ENCODE peak calls at places on chromosomes 2 and 18, in seven cellular contexts. One of them, this sample, is unnamed.
A peak's percentile ranks its signal among the peaks of the same experiment; 100 is the strongest.

GRCh38 chr18:54720590-54720989 is 107.7 kb upstream of the RAB27B start:
- DNase-seq in EH: no peak
- DNase-seq in stimulated activated CD4-positive, alpha-beta T cell treated with anti-CD3 and anti-CD28 coated beads, TNF-alpha, amount 100 ng/mL, for 1 hour: no peak
- DNase-seq in stimulated activated CD8-positive, alpha-beta memory T cell treated with anti-CD3 and anti-CD28 coated beads, Interleukin-4, amount 100 ng/mL, for 1 hour: no peak
- DNase-seq in T-helper 2 cell: no peak
- DNase-seq in ovary: no peak
- DNase-seq in upper lobe of right lung: no peak
- DNase-seq in this sample: no peak

GRCh38 chr2:235050992-235051351 is 99.2 kb downstream of the SH3BP4 start:
- DNase-seq in EH: peak; percentile 99
- DNase-seq in stimulated activated CD4-positive, alpha-beta T cell treated with anti-CD3 and anti-CD28 coated beads, TNF-alpha, amount 100 ng/mL, for 1 hour: no peak
- DNase-seq in stimulated activated CD8-positive, alpha-beta memory T cell treated with anti-CD3 and anti-CD28 coated beads, Interleukin-4, amount 100 ng/mL, for 1 hour: no peak
- DNase-seq in T-helper 2 cell: no peak
- DNase-seq in ovary: peak; percentile 29
- DNase-seq in upper lobe of right lung: peak; percentile 83
- DNase-seq in this sample: peak; percentile 72

GRCh38 chr18:48084041-48084757 is 153.7 kb upstream of the SMAD2 start:
- DNase-seq in EH: no peak
- DNase-seq in stimulated activated CD4-positive, alpha-beta T cell treated with anti-CD3 and anti-CD28 coated beads, TNF-alpha, amount 100 ng/mL, for 1 hour: no peak
- DNase-seq in stimulated activated CD8-positive, alpha-beta memory T cell treated with anti-CD3 and anti-CD28 coated beads, Interleukin-4, amount 100 ng/mL, for 1 hour: no peak
- DNase-seq in T-helper 2 cell: no peak
- DNase-seq in ovary: no peak
- DNase-seq in upper lobe of right lung: no peak
- DNase-seq in this sample: no peak

GRCh38 chr18:69897397-69898108 is 50.1 kb downstream of the CD226 start:
- DNase-seq in EH: no peak
- DNase-seq in stimulated activated CD4-positive, alpha-beta T cell treated with anti-CD3 and anti-CD28 coated beads, TNF-alpha, amount 100 ng/mL, for 1 hour: no peak
- DNase-seq in stimulated activated CD8-positive, alpha-beta memory T cell treated with anti-CD3 and anti-CD28 coated beads, Interleukin-4, amount 100 ng/mL, for 1 hour: no peak
- DNase-seq in T-helper 2 cell: no peak
- DNase-seq in ovary: no peak
- DNase-seq in upper lobe of right lung: no peak
- DNase-seq in this sample: no peak

GRCh38 chr2:167718560-167718959 is 528.8 kb downstream of the STK39 start:
- DNase-seq in EH: no peak
- DNase-seq in stimulated activated CD4-positive, alpha-beta T cell treated with anti-CD3 and anti-CD28 coated beads, TNF-alpha, amount 100 ng/mL, for 1 hour: no peak
- DNase-seq in stimulated activated CD8-positive, alpha-beta memory T cell treated with anti-CD3 and anti-CD28 coated beads, Interleukin-4, amount 100 ng/mL, for 1 hour: no peak
- DNase-seq in T-helper 2 cell: no peak
- DNase-seq in ovary: no peak
- DNase-seq in upper lobe of right lung: no peak
- DNase-seq in this sample: no peak

GRCh38 chr18:59079264-59079972 is 60.3 kb upstream of the SEC11C start:
- DNase-seq in EH: peak; percentile 24
- DNase-seq in stimulated activated CD4-positive, alpha-beta T cell treated with anti-CD3 and anti-CD28 coated beads, TNF-alpha, amount 100 ng/mL, for 1 hour: no peak
- DNase-seq in stimulated activated CD8-positive, alpha-beta memory T cell treated with anti-CD3 and anti-CD28 coated beads, Interleukin-4, amount 100 ng/mL, for 1 hour: no peak
- DNase-seq in T-helper 2 cell: no peak
- DNase-seq in ovary: no peak
- DNase-seq in upper lobe of right lung: no peak
- DNase-seq in this sample: no peak

GRCh38 chr2:176931588-176932563 is 280.7 kb upstream of the HNRNPA3 start:
- DNase-seq in EH: peak; percentile 59
- DNase-seq in stimulated activated CD4-positive, alpha-beta T cell treated with anti-CD3 and anti-CD28 coated beads, TNF-alpha, amount 100 ng/mL, for 1 hour: no peak
- DNase-seq in stimulated activated CD8-positive, alpha-beta memory T cell treated with anti-CD3 and anti-CD28 coated beads, Interleukin-4, amount 100 ng/mL, for 1 hour: no peak
- DNase-seq in T-helper 2 cell: no peak
- DNase-seq in ovary: no peak
- DNase-seq in upper lobe of right lung: no peak
- DNase-seq in this sample: no peak

GRCh38 chr18:51537487-51537886 is 340.0 kb upstream of the MEX3C start:
- DNase-seq in EH: no peak
- DNase-seq in stimulated activated CD4-positive, alpha-beta T cell treated with anti-CD3 and anti-CD28 coated beads, TNF-alpha, amount 100 ng/mL, for 1 hour: no peak
- DNase-seq in stimulated activated CD8-positive, alpha-beta memory T cell treated with anti-CD3 and anti-CD28 coated beads, Interleukin-4, amount 100 ng/mL, for 1 hour: peak; percentile 1
- DNase-seq in T-helper 2 cell: no peak
- DNase-seq in ovary: no peak
- DNase-seq in upper lobe of right lung: no peak
- DNase-seq in this sample: no peak

GRCh38 chr18:56869189-56869777 is 218.1 kb downstream of the WDR7 start:
- DNase-seq in EH: peak; percentile 64
- DNase-seq in stimulated activated CD4-positive, alpha-beta T cell treated with anti-CD3 and anti-CD28 coated beads, TNF-alpha, amount 100 ng/mL, for 1 hour: no peak
- DNase-seq in stimulated activated CD8-positive, alpha-beta memory T cell treated with anti-CD3 and anti-CD28 coated beads, Interleukin-4, amount 100 ng/mL, for 1 hour: no peak
- DNase-seq in T-helper 2 cell: no peak
- DNase-seq in ovary: no peak
- DNase-seq in upper lobe of right lung: no peak
- DNase-seq in this sample: peak; percentile 39

GRCh38 chr2:200756618-200757321 is 54.9 kb upstream of the BZW1 start:
- DNase-seq in EH: peak; percentile 90
- DNase-seq in stimulated activated CD4-positive, alpha-beta T cell treated with anti-CD3 and anti-CD28 coated beads, TNF-alpha, amount 100 ng/mL, for 1 hour: no peak
- DNase-seq in stimulated activated CD8-positive, alpha-beta memory T cell treated with anti-CD3 and anti-CD28 coated beads, Interleukin-4, amount 100 ng/mL, for 1 hour: no peak
- DNase-seq in T-helper 2 cell: no peak
- DNase-seq in ovary: no peak
- DNase-seq in upper lobe of right lung: no peak
- DNase-seq in this sample: peak; percentile 7

GRCh38 chr2:115162454-115163293 is 720.2 kb downstream of the DPP10 start:
- DNase-seq in EH: no peak
- DNase-seq in stimulated activated CD4-positive, alpha-beta T cell treated with anti-CD3 and anti-CD28 coated beads, TNF-alpha, amount 100 ng/mL, for 1 hour: no peak
- DNase-seq in stimulated activated CD8-positive, alpha-beta memory T cell treated with anti-CD3 and anti-CD28 coated beads, Interleukin-4, amount 100 ng/mL, for 1 hour: no peak
- DNase-seq in T-helper 2 cell: no peak
- DNase-seq in ovary: no peak
- DNase-seq in upper lobe of right lung: peak; percentile 58
- DNase-seq in this sample: no peak

GRCh38 chr2:69154031-69154430 is 141.1 kb downstream of the ANTXR1 start:
- DNase-seq in EH: peak; percentile 88
- DNase-seq in stimulated activated CD4-positive, alpha-beta T cell treated with anti-CD3 and anti-CD28 coated beads, TNF-alpha, amount 100 ng/mL, for 1 hour: no peak
- DNase-seq in stimulated activated CD8-positive, alpha-beta memory T cell treated with anti-CD3 and anti-CD28 coated beads, Interleukin-4, amount 100 ng/mL, for 1 hour: no peak
- DNase-seq in T-helper 2 cell: no peak
- DNase-seq in ovary: no peak
- DNase-seq in upper lobe of right lung: no peak
- DNase-seq in this sample: no peak

GRCh38 chr2:152861349-152861942 is 143.0 kb downstream of the ARL6IP6 start:
- DNase-seq in EH: peak; percentile 41
- DNase-seq in stimulated activated CD4-positive, alpha-beta T cell treated with anti-CD3 and anti-CD28 coated beads, TNF-alpha, amount 100 ng/mL, for 1 hour: no peak
- DNase-seq in stimulated activated CD8-positive, alpha-beta memory T cell treated with anti-CD3 and anti-CD28 coated beads, Interleukin-4, amount 100 ng/mL, for 1 hour: no peak
- DNase-seq in T-helper 2 cell: no peak
- DNase-seq in ovary: no peak
- DNase-seq in upper lobe of right lung: no peak
- DNase-seq in this sample: no peak

GRCh38 chr2:236659758-236660150 is 90.1 kb downstream of the ACKR3 start:
- DNase-seq in EH: peak; percentile 44
- DNase-seq in stimulated activated CD4-positive, alpha-beta T cell treated with anti-CD3 and anti-CD28 coated beads, TNF-alpha, amount 100 ng/mL, for 1 hour: no peak
- DNase-seq in stimulated activated CD8-positive, alpha-beta memory T cell treated with anti-CD3 and anti-CD28 coated beads, Interleukin-4, amount 100 ng/mL, for 1 hour: no peak
- DNase-seq in T-helper 2 cell: no peak
- DNase-seq in ovary: no peak
- DNase-seq in upper lobe of right lung: no peak
- DNase-seq in this sample: no peak

GRCh38 chr2:232880764-232881351 is 10.8 kb downstream of the SNORC start:
- DNase-seq in EH: no peak
- DNase-seq in stimulated activated CD4-positive, alpha-beta T cell treated with anti-CD3 and anti-CD28 coated beads, TNF-alpha, amount 100 ng/mL, for 1 hour: no peak
- DNase-seq in stimulated activated CD8-positive, alpha-beta memory T cell treated with anti-CD3 and anti-CD28 coated beads, Interleukin-4, amount 100 ng/mL, for 1 hour: no peak
- DNase-seq in T-helper 2 cell: no peak
- DNase-seq in ovary: no peak
- DNase-seq in upper lobe of right lung: peak; percentile 54
- DNase-seq in this sample: no peak

GRCh38 chr2:127154985-127155650 is 48.2 kb upstream of the BIN1 start:
- DNase-seq in EH: peak; percentile 48
- DNase-seq in stimulated activated CD4-positive, alpha-beta T cell treated with anti-CD3 and anti-CD28 coated beads, TNF-alpha, amount 100 ng/mL, for 1 hour: no peak
- DNase-seq in stimulated activated CD8-positive, alpha-beta memory T cell treated with anti-CD3 and anti-CD28 coated beads, Interleukin-4, amount 100 ng/mL, for 1 hour: no peak
- DNase-seq in T-helper 2 cell: no peak
- DNase-seq in ovary: peak; percentile 39
- DNase-seq in upper lobe of right lung: no peak
- DNase-seq in this sample: no peak

GRCh38 chr2:205654878-205655601 is 27.3 kb upstream of the NRP2 start:
- DNase-seq in EH: peak; percentile 90
- DNase-seq in stimulated activated CD4-positive, alpha-beta T cell treated with anti-CD3 and anti-CD28 coated beads, TNF-alpha, amount 100 ng/mL, for 1 hour: no peak
- DNase-seq in stimulated activated CD8-positive, alpha-beta memory T cell treated with anti-CD3 and anti-CD28 coated beads, Interleukin-4, amount 100 ng/mL, for 1 hour: no peak
- DNase-seq in T-helper 2 cell: no peak
- DNase-seq in ovary: no peak
- DNase-seq in upper lobe of right lung: no peak
- DNase-seq in this sample: no peak

GRCh38 chr2:222193328-222194008 is 105.3 kb downstream of the PAX3 start:
- DNase-seq in EH: peak; percentile 26
- DNase-seq in stimulated activated CD4-positive, alpha-beta T cell treated with anti-CD3 and anti-CD28 coated beads, TNF-alpha, amount 100 ng/mL, for 1 hour: no peak
- DNase-seq in stimulated activated CD8-positive, alpha-beta memory T cell treated with anti-CD3 and anti-CD28 coated beads, Interleukin-4, amount 100 ng/mL, for 1 hour: no peak
- DNase-seq in T-helper 2 cell: no peak
- DNase-seq in ovary: no peak
- DNase-seq in upper lobe of right lung: no peak
- DNase-seq in this sample: no peak

GRCh38 chr18:11042247-11042646 is 107.1 kb downstream of the PIEZO2 start:
- DNase-seq in EH: no peak
- DNase-seq in stimulated activated CD4-positive, alpha-beta T cell treated with anti-CD3 and anti-CD28 coated beads, TNF-alpha, amount 100 ng/mL, for 1 hour: no peak
- DNase-seq in stimulated activated CD8-positive, alpha-beta memory T cell treated with anti-CD3 and anti-CD28 coated beads, Interleukin-4, amount 100 ng/mL, for 1 hour: no peak
- DNase-seq in T-helper 2 cell: no peak
- DNase-seq in ovary: no peak
- DNase-seq in upper lobe of right lung: no peak
- DNase-seq in this sample: no peak

GRCh38 chr2:172429351-172429968 is 2.1 kb downstream of the ITGA6 start:
- DNase-seq in EH: peak; percentile 25
- DNase-seq in stimulated activated CD4-positive, alpha-beta T cell treated with anti-CD3 and anti-CD28 coated beads, TNF-alpha, amount 100 ng/mL, for 1 hour: no peak
- DNase-seq in stimulated activated CD8-positive, alpha-beta memory T cell treated with anti-CD3 and anti-CD28 coated beads, Interleukin-4, amount 100 ng/mL, for 1 hour: no peak
- DNase-seq in T-helper 2 cell: no peak
- DNase-seq in ovary: no peak
- DNase-seq in upper lobe of right lung: no peak
- DNase-seq in this sample: no peak

GRCh38 chr2:102950547-102950946 is 188.7 kb downstream of the TMEM182 start:
- DNase-seq in EH: no peak
- DNase-seq in stimulated activated CD4-positive, alpha-beta T cell treated with anti-CD3 and anti-CD28 coated beads, TNF-alpha, amount 100 ng/mL, for 1 hour: no peak
- DNase-seq in stimulated activated CD8-positive, alpha-beta memory T cell treated with anti-CD3 and anti-CD28 coated beads, Interleukin-4, amount 100 ng/mL, for 1 hour: no peak
- DNase-seq in T-helper 2 cell: no peak
- DNase-seq in ovary: no peak
- DNase-seq in upper lobe of right lung: no peak
- DNase-seq in this sample: no peak

GRCh38 chr2:20091305-20091991 is 40.0 kb upstream of the LAPTM4A start:
- DNase-seq in EH: peak; percentile 96
- DNase-seq in stimulated activated CD4-positive, alpha-beta T cell treated with anti-CD3 and anti-CD28 coated beads, TNF-alpha, amount 100 ng/mL, for 1 hour: no peak
- DNase-seq in stimulated activated CD8-positive, alpha-beta memory T cell treated with anti-CD3 and anti-CD28 coated beads, Interleukin-4, amount 100 ng/mL, for 1 hour: no peak
- DNase-seq in T-helper 2 cell: no peak
- DNase-seq in ovary: peak; percentile 44
- DNase-seq in upper lobe of right lung: no peak
- DNase-seq in this sample: peak; percentile 41

GRCh38 chr18:36511791-36512352 is 214.4 kb downstream of the FHOD3 start:
- DNase-seq in EH: peak; percentile 51
- DNase-seq in stimulated activated CD4-positive, alpha-beta T cell treated with anti-CD3 and anti-CD28 coated beads, TNF-alpha, amount 100 ng/mL, for 1 hour: no peak
- DNase-seq in stimulated activated CD8-positive, alpha-beta memory T cell treated with anti-CD3 and anti-CD28 coated beads, Interleukin-4, amount 100 ng/mL, for 1 hour: no peak
- DNase-seq in T-helper 2 cell: no peak
- DNase-seq in ovary: no peak
- DNase-seq in upper lobe of right lung: no peak
- DNase-seq in this sample: no peak

GRCh38 chr2:19648583-19648982 is 253.2 kb downstream of the TTC32 start:
- DNase-seq in EH: peak; percentile 89
- DNase-seq in stimulated activated CD4-positive, alpha-beta T cell treated with anti-CD3 and anti-CD28 coated beads, TNF-alpha, amount 100 ng/mL, for 1 hour: no peak
- DNase-seq in stimulated activated CD8-positive, alpha-beta memory T cell treated with anti-CD3 and anti-CD28 coated beads, Interleukin-4, amount 100 ng/mL, for 1 hour: no peak
- DNase-seq in T-helper 2 cell: no peak
- DNase-seq in ovary: no peak
- DNase-seq in upper lobe of right lung: no peak
- DNase-seq in this sample: no peak